ENCODE peak calls at places on chromosomes 3 and 15, in four cellular contexts. Z is GM12878, Y is K562, I is HepG2. D is an unnamed sample.
A peak's percentile ranks its signal among the peaks of the same experiment; 100 is the strongest.

GRCh38 chr15:78930577-78931388 is 14.1 kb downstream of the CTSH start:
- DNase-seq in Z (no peak), Y (peak; percentile 60), I (no peak), D (no peak)

GRCh38 chr3:181794036-181794790 is 82.5 kb downstream of the SOX2 start:
- DNase-seq in Y (no peak), I (no peak), Z (no peak), D (no peak)

GRCh38 chr3:67699877-67700276 is 45.5 kb upstream of the SUCLG2 start:
- DNase-seq in Y (no peak), I (no peak), Z (no peak), D (no peak)

GRCh38 chr3:124532071-124532470 is 198.2 kb upstream of the UMPS start:
- DNase-seq in I (no peak), Y (no peak), Z (no peak), D (no peak)

GRCh38 chr15:29670945-29671307 is 151.3 kb downstream of the TJP1 start:
- DNase-seq in Z (no peak), I (peak; percentile 69), Y (no peak), D (no peak)

GRCh38 chr3:129277829-129278271 is 820 bp upstream of the HMCES start:
- DNase-seq in Z (no peak), I (no peak), Y (peak; percentile 32), D (peak; percentile 14)

GRCh38 chr3:126607214-126607908 is 47.6 kb downstream of the TXNRD3 start:
- DNase-seq in Y (peak; percentile 59), I (no peak), Z (no peak), D (no peak)

GRCh38 chr15:67915374-67916050 is 75.7 kb upstream of the RNU6-1 start:
- DNase-seq in Y (no peak), I (peak; percentile 96), Z (no peak), D (no peak)

GRCh38 chr15:73637527-73637926 is 4.3 kb upstream of the NPTN start:
- DNase-seq in Z (no peak), I (no peak), Y (no peak), D (no peak)

GRCh38 chr3:72613871-72614270 is 234.4 kb downstream of the SHQ1 start:
- DNase-seq in I (no peak), Z (no peak), Y (no peak), D (no peak)

GRCh38 chr3:171200052-171201029 is 173.8 kb upstream of the SLC2A2 start:
- DNase-seq in I (no peak), Z (no peak), Y (no peak), D (no peak)

DNA sequence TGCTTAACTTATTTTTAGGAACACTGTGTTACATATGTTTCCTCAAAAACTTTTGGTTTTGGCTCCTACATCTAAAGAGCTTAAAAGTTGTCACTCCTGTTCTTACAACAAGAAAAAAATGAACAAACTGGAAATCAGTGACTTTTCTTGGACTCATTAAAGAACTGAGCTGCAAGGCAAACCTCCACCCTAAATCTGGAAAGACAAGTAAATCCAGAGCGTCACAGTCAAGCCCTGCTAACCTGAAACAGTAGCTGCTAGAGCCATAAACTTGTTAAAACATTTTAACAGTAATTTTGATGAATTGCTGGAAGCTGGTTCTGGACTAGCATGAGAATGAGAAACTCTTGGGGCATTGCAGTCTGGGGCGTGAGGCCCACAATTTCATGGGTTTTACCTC is 350.5 kb upstream of the COL8A1 start:
- DNase-seq in Y (no peak), Z (no peak), I (no peak), D (no peak)
- TF ChIP-seq FOXK2 in Y (no peak), Z (no peak), I (no peak), D (no peak)

GRCh38 chr3:11568503-11569155 is 75.1 kb downstream of the VGLL4 start:
- DNase-seq in Y (no peak), I (no peak), Z (no peak), D (no peak)
- TF ChIP-seq BHLHE40 in Y (no peak), I (no peak), Z (no peak), D (no peak)

DNA sequence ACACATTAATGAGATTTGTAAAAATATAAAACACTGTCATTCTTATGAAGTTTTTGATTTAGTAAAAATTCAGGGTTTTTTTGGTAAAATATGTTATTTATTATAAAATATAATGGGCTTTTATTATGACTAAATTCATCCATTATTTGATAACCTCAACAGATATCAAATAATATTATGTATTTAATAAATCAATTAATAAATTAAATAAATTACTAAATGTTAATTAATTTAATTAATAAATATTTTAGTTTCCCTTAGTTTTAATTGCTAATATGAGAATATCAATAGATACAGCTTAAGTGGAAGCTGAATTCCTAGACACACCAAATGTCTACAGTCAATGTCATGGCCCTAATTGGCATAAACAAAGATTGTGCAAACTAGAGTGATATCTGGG is 82.3 kb upstream of the DGKG start:
- DNase-seq in Y (no peak), Z (no peak), I (no peak), D (no peak)
- TF ChIP-seq SP1 in Y (no peak), Z (no peak), I (no peak), D (no peak)

GRCh38 chr3:159783780-159784747 is 204.6 kb upstream of the IL12A start:
- DNase-seq in I (no peak), Z (peak; percentile 4), Y (no peak), D (no peak)
- TF ChIP-seq FOXK2 in I (no peak), Z (no peak), Y (no peak), D (no peak)

GRCh38 chr15:76060098-76060989 is 559 bp downstream of the TMEM266 start:
- DNase-seq in I (no peak), Z (peak; percentile 34), Y (no peak), D (no peak)
- TF ChIP-seq BHLHE40 in I (no peak), Z (peak; percentile 15), Y (no peak), D (no peak)

GRCh38 chr15:51107612-51108011 is 12.9 kb upstream of the TNFAIP8L3 start:
- DNase-seq in Y (no peak), Z (no peak), I (no peak), D (no peak)

GRCh38 chr15:51108933-51109550 is 14.3 kb upstream of the TNFAIP8L3 start:
- DNase-seq in Y (no peak), I (no peak), Z (no peak), D (no peak)

GRCh38 chr15:51112078-51112477 is 17.4 kb upstream of the TNFAIP8L3 start:
- DNase-seq in I (no peak), Z (no peak), Y (no peak), D (no peak)

GRCh38 chr15:51110171-51110570 is 15.5 kb upstream of the TNFAIP8L3 start:
- DNase-seq in I (no peak), Y (no peak), Z (no peak), D (no peak)

DNA sequence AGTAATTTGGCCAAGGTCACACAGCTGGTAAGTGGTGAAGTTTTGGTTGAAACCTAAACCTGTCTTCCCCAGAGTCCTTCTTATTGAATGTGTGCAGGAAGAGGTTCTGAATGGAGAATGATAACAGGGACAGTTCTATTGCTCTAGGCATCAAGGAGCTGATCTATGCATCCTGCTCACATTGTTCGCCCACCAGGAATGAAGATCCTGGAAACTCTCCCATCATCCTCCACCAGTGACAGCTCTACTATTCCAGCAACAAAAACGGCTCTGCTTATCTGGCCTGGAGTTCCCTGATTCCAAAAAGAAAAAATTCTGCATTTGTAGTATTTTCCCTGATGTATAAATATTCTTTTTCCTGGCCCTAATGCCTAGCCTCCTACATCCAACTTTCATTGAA is 16.4 kb upstream of the TNFAIP8L3 start:
- DNase-seq in Y (no peak), Z (no peak), I (no peak), D (no peak)
- TF ChIP-seq SP1 in Y (no peak), Z (no peak), I (no peak), D (no peak)

GRCh38 chr3:9500108-9501050 is 53.2 kb downstream of the LHFPL4 start:
- DNase-seq in Y (peak; percentile 78), Z (no peak), I (peak; percentile 28), D (peak; percentile 90)
- TF ChIP-seq FOXK2 in Y (no peak), Z (no peak), I (no peak), D (no peak)

D was measured in HEK293T.